ENCODE peak calls at places on chromosomes 6 and 20, in six cellular contexts. One of them, this sample, is unnamed.

GRCh38 chr20:51378171-51378928 is 164.2 kb downstream of the NFATC2 start:
- DNase-seq in ELR: no peak
- DNase-seq in fibroblast of gingiva: no peak
- DNase-seq in CD4-positive, CD25-positive, alpha-beta regulatory T cell: no peak
- DNase-seq in effector memory CD4-positive, alpha-beta T cell: no peak
- DNase-seq in Calu3: no peak
- DNase-seq in this sample: no peak

GRCh38 chr6:25165817-25166216 is 113.4 kb upstream of the CARMIL1 start:
- DNase-seq in effector memory CD4-positive, alpha-beta T cell: no peak
- DNase-seq in ELR: no peak
- DNase-seq in Calu3: no peak
- DNase-seq in CD4-positive, CD25-positive, alpha-beta regulatory T cell: no peak
- DNase-seq in fibroblast of gingiva: no peak
- DNase-seq in this sample: no peak

GRCh38 chr6:319177-320131 is 27.2 kb downstream of the DUSP22 start:
- DNase-seq in fibroblast of gingiva: no peak
- DNase-seq in ELR: no peak
- DNase-seq in effector memory CD4-positive, alpha-beta T cell: no peak
- DNase-seq in Calu3: no peak
- DNase-seq in CD4-positive, CD25-positive, alpha-beta regulatory T cell: no peak
- DNase-seq in this sample: no peak

GRCh38 chr6:7201732-7202541 is 94.2 kb downstream of the RREB1 start:
- DNase-seq in CD4-positive, CD25-positive, alpha-beta regulatory T cell: no peak
- DNase-seq in fibroblast of gingiva: no peak
- DNase-seq in effector memory CD4-positive, alpha-beta T cell: no peak
- DNase-seq in Calu3: no peak
- DNase-seq in ELR: no peak
- DNase-seq in this sample: no peak

GRCh38 chr6:32905078-32905477 is 35.8 kb downstream of the HLA-DMB start:
- DNase-seq in CD4-positive, CD25-positive, alpha-beta regulatory T cell: no peak
- DNase-seq in Calu3: no peak
- DNase-seq in effector memory CD4-positive, alpha-beta T cell: no peak
- DNase-seq in ELR: no peak
- DNase-seq in fibroblast of gingiva: peak; percentile 11
- DNase-seq in this sample: no peak

GRCh38 chr6:38262041-38262440 is 377.7 kb downstream of the BTBD9 start:
- DNase-seq in Calu3: no peak
- DNase-seq in fibroblast of gingiva: peak; percentile 72
- DNase-seq in effector memory CD4-positive, alpha-beta T cell: no peak
- DNase-seq in CD4-positive, CD25-positive, alpha-beta regulatory T cell: no peak
- DNase-seq in ELR: peak; percentile 92
- DNase-seq in this sample: peak; percentile 72

GRCh38 chr6:110738899-110739365 is 76.3 kb downstream of the CDK19 start:
- DNase-seq in ELR: no peak
- DNase-seq in CD4-positive, CD25-positive, alpha-beta regulatory T cell: no peak
- DNase-seq in Calu3: peak; percentile 57
- DNase-seq in effector memory CD4-positive, alpha-beta T cell: no peak
- DNase-seq in fibroblast of gingiva: no peak
- DNase-seq in this sample: no peak

GRCh38 chr6:139533166-139533565 is 158.7 kb upstream of the CITED2 start:
- DNase-seq in fibroblast of gingiva: no peak
- DNase-seq in Calu3: no peak
- DNase-seq in effector memory CD4-positive, alpha-beta T cell: no peak
- DNase-seq in CD4-positive, CD25-positive, alpha-beta regulatory T cell: no peak
- DNase-seq in ELR: no peak
- DNase-seq in this sample: no peak

GRCh38 chr6:110528051-110528929 is 51.9 kb upstream of the SLC22A16 start:
- DNase-seq in Calu3: peak; percentile 62
- DNase-seq in CD4-positive, CD25-positive, alpha-beta regulatory T cell: peak; percentile 60
- DNase-seq in ELR: peak; percentile 97
- DNase-seq in effector memory CD4-positive, alpha-beta T cell: peak; percentile 11
- DNase-seq in fibroblast of gingiva: peak; percentile 54
- DNase-seq in this sample: peak; percentile 63

GRCh38 chr6:88662653-88663174 is 300.7 kb downstream of the RNGTT start:
- DNase-seq in ELR: no peak
- DNase-seq in Calu3: peak; percentile 16
- DNase-seq in CD4-positive, CD25-positive, alpha-beta regulatory T cell: no peak
- DNase-seq in fibroblast of gingiva: no peak
- DNase-seq in effector memory CD4-positive, alpha-beta T cell: no peak
- DNase-seq in this sample: no peak

GRCh38 chr6:163327936-163328335 is 86.6 kb upstream of the QKI start:
- DNase-seq in CD4-positive, CD25-positive, alpha-beta regulatory T cell: no peak
- DNase-seq in ELR: no peak
- DNase-seq in effector memory CD4-positive, alpha-beta T cell: no peak
- DNase-seq in Calu3: no peak
- DNase-seq in fibroblast of gingiva: no peak
- DNase-seq in this sample: no peak

GRCh38 chr6:25883991-25884390 is 9.9 kb upstream of the SLC17A3 start:
- DNase-seq in CD4-positive, CD25-positive, alpha-beta regulatory T cell: no peak
- DNase-seq in fibroblast of gingiva: peak; percentile 99
- DNase-seq in effector memory CD4-positive, alpha-beta T cell: no peak
- DNase-seq in Calu3: peak; percentile 24
- DNase-seq in ELR: peak; percentile 57
- DNase-seq in this sample: peak; percentile 66

GRCh38 chr6:9062581-9062980 is 627.2 kb upstream of the SLC35B3 start:
- DNase-seq in fibroblast of gingiva: no peak
- DNase-seq in effector memory CD4-positive, alpha-beta T cell: no peak
- DNase-seq in CD4-positive, CD25-positive, alpha-beta regulatory T cell: no peak
- DNase-seq in Calu3: no peak
- DNase-seq in ELR: no peak
- DNase-seq in this sample: no peak

GRCh38 chr6:170257376-170257775 is 33.5 kb downstream of the DLL1 start:
- DNase-seq in fibroblast of gingiva: no peak
- DNase-seq in CD4-positive, CD25-positive, alpha-beta regulatory T cell: no peak
- DNase-seq in Calu3: no peak
- DNase-seq in effector memory CD4-positive, alpha-beta T cell: no peak
- DNase-seq in ELR: no peak
- DNase-seq in this sample: no peak

GRCh38 chr6:27951040-27951439 is 6.0 kb upstream of the OR2B6 start:
- DNase-seq in CD4-positive, CD25-positive, alpha-beta regulatory T cell: no peak
- DNase-seq in effector memory CD4-positive, alpha-beta T cell: no peak
- DNase-seq in fibroblast of gingiva: no peak
- DNase-seq in ELR: no peak
- DNase-seq in Calu3: no peak
- DNase-seq in this sample: no peak

GRCh38 chr6:157069585-157069984 is 253.7 kb downstream of the TMEM242 start:
- DNase-seq in Calu3: no peak
- DNase-seq in CD4-positive, CD25-positive, alpha-beta regulatory T cell: no peak
- DNase-seq in fibroblast of gingiva: no peak
- DNase-seq in effector memory CD4-positive, alpha-beta T cell: no peak
- DNase-seq in ELR: no peak
- DNase-seq in this sample: no peak

GRCh38 chr6:106724848-106725247 is 95.5 kb downstream of the QRSL1 start:
- DNase-seq in CD4-positive, CD25-positive, alpha-beta regulatory T cell: no peak
- DNase-seq in Calu3: peak; percentile 59
- DNase-seq in ELR: no peak
- DNase-seq in effector memory CD4-positive, alpha-beta T cell: no peak
- DNase-seq in fibroblast of gingiva: peak; percentile 54
- DNase-seq in this sample: no peak